ENCODE peak calls at places on chromosomes 11 and 22, in five cellular contexts. H is stimulated activated CD4-positive, alpha-beta T cell treated with anti-CD3 and anti-CD28 coated beads, Interleukin-15, amount 100 ng/mL, for 1 hour; F is activated T-cell treated with anti-CD3 and anti-CD28 coated beads for 1 hour; Y is GM23248; R is activated CD4-positive, alpha-beta T cell treated with anti-CD3 and anti-CD28 coated beads, Interleukin-2, amount 50 U/mL, for 4 hours. T is an unnamed sample.

GRCh38 chr22:30408388-30409101 is 11.7 kb downstream of the SEC14L2 start:
- DNase-seq in Y (peak), R (no peak), F (no peak), H (no peak), T (no peak)

GRCh38 chr11:12684821-12685220 is 10.6 kb downstream of the TEAD1 start:
- DNase-seq in H (no peak), R (no peak), F (no peak), Y (no peak), T (no peak)

GRCh38 chr11:13384837-13385417 is 78.1 kb downstream of the BTBD10 start:
- DNase-seq in H (no peak), Y (peak), F (no peak), R (peak), T (no peak)

GRCh38 chr11:119991669-119992068 is 146.2 kb downstream of the TRIM29 start:
- DNase-seq in F (no peak), Y (no peak), H (no peak), R (no peak), T (no peak)

GRCh38 chr11:111846063-111846462 is 25.3 kb downstream of the ALG9 start:
- DNase-seq in F (no peak), Y (peak), H (no peak), R (no peak), T (no peak)

GRCh38 chr11:129862123-129862522 is 33.3 kb downstream of the NFRKB start:
- DNase-seq in R (no peak), Y (no peak), H (no peak), F (no peak), T (no peak)

GRCh38 chr11:28675183-28675582 is 567.0 kb downstream of the METTL15 start:
- DNase-seq in F (no peak), R (no peak), Y (peak), H (no peak), T (no peak)

GRCh38 chr22:36461665-36462474 is 19.6 kb downstream of the TXN2 start:
- DNase-seq in H (no peak), F (no peak), Y (peak), R (no peak), T (no peak)

GRCh38 chr11:96426356-96427103 is 36.7 kb downstream of the JRKL start:
- DNase-seq in F (no peak), H (no peak), R (no peak), Y (peak), T (no peak)

GRCh38 chr22:43159484-43160178 is 8.3 kb downstream of the TSPO start:
- DNase-seq in H (no peak), F (no peak), R (no peak), Y (peak), T (no peak)

GRCh38 chr22:31509041-31509440 is 12.7 kb downstream of the SFI1 start:
- DNase-seq in H (no peak), F (no peak), R (no peak), Y (no peak), T (no peak)

GRCh38 chr22:49203863-49204598 is 623.6 kb downstream of the BRD1 start:
- DNase-seq in Y (no peak), H (no peak), R (no peak), F (no peak), T (no peak)

GRCh38 chr11:47104337-47104950 is 72.2 kb downstream of the ARFGAP2 start:
- DNase-seq in R (no peak), Y (peak), H (no peak), F (no peak), T (no peak)

GRCh38 chr11:69844396-69844795 is 25.2 kb upstream of the FGF3 start:
- DNase-seq in Y (no peak), R (no peak), F (no peak), H (no peak), T (no peak)

GRCh38 chr11:68040121-68040956 is 1.5 kb downstream of the TCIRG1 start:
- DNase-seq in R (no peak), Y (peak), F (peak), H (no peak), T (no peak)

GRCh38 chr11:126391970-126392637 is 36.6 kb downstream of the ST3GAL4 start:
- DNase-seq in H (no peak), R (no peak), F (no peak), Y (peak), T (no peak)

GRCh38 chr11:131488208-131488607 is 117.8 kb downstream of the NTM start:
- DNase-seq in R (no peak), F (no peak), H (no peak), Y (no peak), T (no peak)

GRCh38 chr11:66291706-66292542 is at the start of gene TMEM151A:
- DNase-seq in Y (peak), R (no peak), F (no peak), H (no peak), T (no peak)

GRCh38 chr22:30175743-30176288 is 70.7 kb downstream of the LIF start:
- DNase-seq in H (no peak), F (no peak), R (no peak), Y (no peak), T (no peak)

GRCh38 chr11:32034149-32034548 is 56.7 kb upstream of the RCN1 start:
- DNase-seq in F (no peak), Y (peak), R (no peak), H (no peak), T (no peak)

GRCh38 chr11:9923280-9923679 is 259.4 kb downstream of the SWAP70 start:
- DNase-seq in F (no peak), Y (no peak), H (no peak), R (no peak), T (no peak)

GRCh38 chr22:35684270-35684700 is 33.4 kb upstream of the APOL5 start:
- DNase-seq in Y (peak), H (no peak), F (no peak), R (no peak), T (no peak)

GRCh38 chr22:49951986-49952896 is 8.3 kb upstream of the PIM3 start:
- DNase-seq in H (no peak), Y (peak), R (no peak), F (no peak), T (no peak)

GRCh38 chr11:125084761-125085231 is 21.7 kb downstream of the SLC37A2 start:
- DNase-seq in H (no peak), Y (no peak), F (no peak), R (no peak), T (no peak)

GRCh38 chr11:21289686-21290085 is 620.3 kb downstream of the NELL1 start:
- DNase-seq in Y (no peak), H (no peak), F (no peak), R (no peak), T (no peak)

GRCh38 chr11:63694518-63694917 is 13.2 kb downstream of the RTN3 start:
- DNase-seq in R (no peak), H (no peak), Y (no peak), F (no peak), T (no peak)

GRCh38 chr11:16778286-16778685 is 39.8 kb downstream of the C11orf58 start:
- DNase-seq in F (no peak), R (no peak), H (no peak), Y (no peak), T (no peak)

GRCh38 chr11:32435511-32435946 is at the start of gene WT1:
- DNase-seq in H (no peak), R (no peak), F (no peak), Y (no peak), T (no peak)

GRCh38 chr11:73389902-73390301 is 13.7 kb downstream of the RELT start:
- DNase-seq in Y (no peak), H (no peak), R (no peak), F (no peak), T (no peak)

GRCh38 chr11:125084057-125084416 is 20.9 kb downstream of the SLC37A2 start:
- DNase-seq in F (no peak), R (no peak), H (no peak), Y (no peak), T (no peak)

GRCh38 chr11:18745251-18745650 is 19.3 kb upstream of the IGSF22 start:
- DNase-seq in Y (no peak), F (no peak), R (no peak), H (no peak), T (no peak)

GRCh38 chr22:37983860-37984791 is at the start of gene SOX10:
- DNase-seq in Y (no peak), H (no peak), F (no peak), R (no peak), T (no peak)

GRCh38 chr11:120958185-120958584 is 65.7 kb upstream of the TBCEL start:
- DNase-seq in F (no peak), R (no peak), H (no peak), Y (no peak), T (no peak)

GRCh38 chr22:39308614-39309363 is 10.6 kb downstream of the RPL3 start:
- DNase-seq in Y (peak), H (no peak), R (no peak), F (no peak), T (no peak)

GRCh38 chr22:48492371-48493320 is 1335.0 kb downstream of the BRD1 start:
- DNase-seq in R (no peak), Y (peak), H (no peak), F (no peak), T (no peak)

GRCh38 chr11:1531418-1531817 is 40.7 kb downstream of the DUSP8 start:
- DNase-seq in R (no peak), Y (peak), F (no peak), H (no peak), T (no peak)

GRCh38 chr11:12717851-12718291 is 43.6 kb downstream of the TEAD1 start:
- DNase-seq in F (no peak), R (no peak), H (no peak), Y (no peak), T (no peak)

T was measured in stimulated activated CD8-positive, alpha-beta memory T cell treated with anti-CD3 and anti-CD28 coated beads, Interleukin-15, amount 100 ng/mL, for 4 hours.